ENCODE peak calls at places on chromosomes 4 and X, in four cellular contexts. M is spleen, Q is AG09319, V is endothelial cell of umbilical vein. J is an unnamed sample.

GRCh38 chr4:14294611-14295010 is 667.1 kb upstream of the BOD1L1 start:
- DNase-seq in M (no peak), Q (no peak), V (no peak), J (no peak)

GRCh38 chr4:1028574-1029220 is 17.3 kb downstream of the FGFRL1 start:
- DNase-seq in V (no peak), M (no peak), Q (no peak), J (no peak)

GRCh38 chrX:134870419-134870818 is 120.4 kb upstream of the SMIM10 start:
- DNase-seq in V (no peak), Q (no peak), M (no peak), J (no peak)

GRCh38 chrX:13990126-13990525 is 39.6 kb downstream of the GEMIN8 start:
- DNase-seq in V (no peak), Q (no peak), M (no peak), J (no peak)

GRCh38 chr4:1759818-1760223 is 33.3 kb upstream of the FGFR3 start:
- DNase-seq in M (no peak), Q (no peak), V (no peak), J (no peak)

GRCh38 chr4:39970559-39971270 is 7.0 kb downstream of the PDS5A start:
- DNase-seq in Q (no peak), V (no peak), M (no peak), J (no peak)

GRCh38 chr4:55752810-55753209 is 66.8 kb upstream of the EXOC1L start:
- DNase-seq in M (no peak), Q (no peak), V (no peak), J (no peak)

GRCh38 chrX:2458309-2458708 is 42.5 kb downstream of the DHRSX start:
- DNase-seq in M (no peak), Q (no peak), V (no peak), J (no peak)

GRCh38 chrX:132737743-132738142 is 220.7 kb downstream of the HS6ST2 start:
- DNase-seq in V (no peak), Q (no peak), M (no peak), J (no peak)

GRCh38 chr4:121784975-121785374 is 16.1 kb upstream of the EXOSC9 start:
- DNase-seq in Q (peak), V (peak), M (no peak), J (peak)

GRCh38 chr4:38774181-38774580 is 8.6 kb downstream of the TLR10 start:
- DNase-seq in V (no peak), M (no peak), Q (no peak), J (no peak)

GRCh38 chr4:54657556-54658313 is at the start of gene KIT:
- DNase-seq in V (peak), M (peak), Q (no peak), J (no peak)

GRCh38 chrX:53656845-53657244 is 29.7 kb downstream of the HUWE1 start:
- DNase-seq in V (no peak), M (no peak), Q (no peak), J (no peak)

GRCh38 chr4:120517966-120518365 is 404.6 kb downstream of the PRDM5 start:
- DNase-seq in V (peak), Q (peak), M (no peak), J (peak)

GRCh38 chr4:186058253-186058979 is 10.5 kb upstream of the TLR3 start:
- DNase-seq in M (peak), V (no peak), Q (no peak), J (no peak)

GRCh38 chrX:155086202-155086840 is 15.0 kb downstream of the BRCC3 start:
- DNase-seq in V (no peak), M (peak), Q (no peak), J (no peak)

GRCh38 chr4:169109276-169109675 is 99.2 kb upstream of the CBR4 start:
- DNase-seq in V (no peak), M (no peak), Q (no peak), J (no peak)

GRCh38 chr4:68372588-68372987 is 22.7 kb upstream of the YTHDC1 start:
- DNase-seq in M (no peak), V (no peak), Q (no peak), J (peak)

GRCh38 chr4:170138580-170139194 is 48.9 kb upstream of the AADAT start:
- DNase-seq in M (peak), Q (peak), V (peak), J (peak)

GRCh38 chr4:87354168-87355102 is 31.8 kb upstream of the HSD17B13 start:
- DNase-seq in V (no peak), M (no peak), Q (no peak), J (peak)

GRCh38 chr4:152896819-152897218 is 39.3 kb upstream of the FHDC1 start:
- DNase-seq in V (no peak), Q (peak), M (no peak), J (no peak)

GRCh38 chrX:69388526-69388925 is 115.6 kb upstream of the NALF2 start:
- DNase-seq in Q (no peak), M (no peak), V (no peak), J (no peak)

GRCh38 chrX:19535481-19535880 is 20.2 kb upstream of the MAP3K15 start:
- DNase-seq in M (no peak), Q (no peak), V (no peak), J (peak)

GRCh38 chr4:168923526-168924194 is 86.4 kb downstream of the CBR4 start:
- DNase-seq in Q (no peak), M (no peak), V (peak), J (peak)

GRCh38 chr4:40587826-40588225 is 41.8 kb downstream of the RBM47 start:
- DNase-seq in Q (no peak), V (no peak), M (no peak), J (peak)

GRCh38 chrX:100939336-100939735 is 10.6 kb upstream of the XKRX start:
- DNase-seq in M (no peak), Q (no peak), V (no peak), J (no peak)

GRCh38 chrX:21840199-21840557 is 761 bp downstream of the MBTPS2 start:
- DNase-seq in M (no peak), Q (no peak), V (no peak), J (no peak)

GRCh38 chr4:1608821-1609500 is 75.2 kb downstream of the FAM53A start:
- DNase-seq in Q (no peak), V (no peak), M (peak), J (no peak)

GRCh38 chr4:72569719-72570235 is 756 bp upstream of the ADAMTS3 start:
- DNase-seq in V (peak), Q (no peak), M (no peak), J (no peak)

GRCh38 chr4:151291485-151291884 is 14.5 kb downstream of the PRSS48 start:
- DNase-seq in Q (no peak), V (no peak), M (no peak), J (peak)

GRCh38 chr4:86441175-86441960 is 81.5 kb upstream of the MAPK10 start:
- DNase-seq in M (no peak), V (no peak), Q (no peak), J (peak)

GRCh38 chrX:86133761-86134160 is 14.5 kb upstream of the DACH2 start:
- DNase-seq in Q (no peak), V (peak), M (no peak), J (no peak)

GRCh38 chr4:150561338-150561737 is 20.6 kb upstream of the MAB21L2 start:
- DNase-seq in Q (no peak), V (no peak), M (no peak), J (no peak)

GRCh38 chr4:173448557-173448918 is 49.6 kb upstream of the SCRG1 start:
- DNase-seq in V (no peak), Q (no peak), M (no peak), J (no peak)

GRCh38 chr4:122679317-122679716 is 53.2 kb upstream of the BBS12 start:
- DNase-seq in V (no peak), Q (no peak), M (no peak), J (no peak)

DNA sequence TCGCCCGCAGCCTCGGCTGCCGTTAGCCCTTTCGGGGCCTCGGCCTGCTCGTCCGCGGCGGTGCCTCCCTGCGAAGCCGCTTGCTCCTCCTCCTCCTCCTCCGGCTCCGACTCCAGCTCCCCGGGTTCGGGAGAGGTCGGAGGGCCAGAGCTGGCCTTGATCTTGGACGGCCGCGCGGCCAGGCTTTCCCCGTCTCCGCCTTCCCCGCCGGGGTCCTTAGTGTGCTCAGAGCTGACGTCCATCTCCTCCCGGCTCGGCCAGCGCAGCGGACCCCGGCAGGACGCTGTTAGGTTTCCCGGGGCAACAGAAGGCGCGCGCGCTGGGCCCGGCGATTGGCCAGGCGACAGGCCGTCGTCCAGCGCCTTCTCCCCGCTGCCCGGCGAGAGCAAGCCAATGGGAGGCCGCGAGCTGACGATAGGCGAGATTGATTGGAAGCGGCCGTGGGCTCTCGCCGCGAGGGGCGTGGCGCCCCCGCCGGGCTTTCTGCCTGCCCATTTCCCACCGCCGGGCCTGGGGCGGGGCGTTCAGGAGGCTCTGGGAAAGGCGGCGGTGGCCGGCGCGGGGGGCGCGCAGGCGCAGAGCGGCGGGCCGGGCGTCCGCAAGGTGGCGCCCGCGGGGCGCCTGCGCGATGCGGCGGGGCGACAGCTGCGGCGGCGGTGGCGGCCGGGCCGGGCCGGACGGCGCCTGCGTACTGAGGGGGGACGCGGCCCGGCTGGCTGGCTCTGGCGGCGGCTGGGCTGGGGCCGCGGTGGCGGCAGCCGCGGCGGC is at the start of gene TADA2B:
- DNase-seq in M (peak), Q (peak), V (peak), J (peak)
- TF ChIP-seq CTCF in M (peak), Q (peak), V (peak), J (peak)

DNA sequence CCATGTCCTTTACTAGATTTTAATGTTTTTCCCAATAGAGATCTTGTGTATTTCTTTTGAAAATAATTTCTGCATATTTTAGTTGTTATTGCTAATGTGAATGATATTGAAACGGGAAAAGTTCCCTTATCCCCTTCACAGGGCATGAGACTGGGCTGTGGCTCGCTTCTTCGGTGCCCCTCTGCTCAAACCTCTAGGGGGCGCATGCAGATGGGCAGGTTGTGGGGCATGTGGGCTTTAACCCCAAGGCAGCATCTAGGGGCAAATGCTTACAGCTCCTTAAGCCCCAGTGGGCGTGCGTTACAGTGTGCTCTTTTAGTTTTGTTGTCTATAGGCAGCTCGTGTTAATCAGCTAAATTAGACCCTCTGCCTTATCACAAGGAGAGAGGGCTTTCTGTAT is 194.7 kb downstream of the OPHN1 start:
- DNase-seq in V (no peak), Q (no peak), M (no peak), J (no peak)
- TF ChIP-seq CTCF in V (peak), Q (peak), M (no peak), J (peak)

GRCh38 chrX:153494061-153494460 is 719 bp upstream of the BGN start:
- DNase-seq in Q (no peak), V (no peak), M (no peak), J (no peak)

GRCh38 chrX:153495903-153496629 is 1.3 kb downstream of the BGN start:
- DNase-seq in M (no peak), Q (no peak), V (no peak), J (no peak)

GRCh38 chrX:153495362-153495751 is 577 bp downstream of the BGN start:
- DNase-seq in M (no peak), Q (no peak), V (no peak), J (peak)

GRCh38 chrX:153493085-153493484 is 1.7 kb upstream of the BGN start:
- DNase-seq in M (no peak), Q (no peak), V (no peak), J (no peak)

DNA sequence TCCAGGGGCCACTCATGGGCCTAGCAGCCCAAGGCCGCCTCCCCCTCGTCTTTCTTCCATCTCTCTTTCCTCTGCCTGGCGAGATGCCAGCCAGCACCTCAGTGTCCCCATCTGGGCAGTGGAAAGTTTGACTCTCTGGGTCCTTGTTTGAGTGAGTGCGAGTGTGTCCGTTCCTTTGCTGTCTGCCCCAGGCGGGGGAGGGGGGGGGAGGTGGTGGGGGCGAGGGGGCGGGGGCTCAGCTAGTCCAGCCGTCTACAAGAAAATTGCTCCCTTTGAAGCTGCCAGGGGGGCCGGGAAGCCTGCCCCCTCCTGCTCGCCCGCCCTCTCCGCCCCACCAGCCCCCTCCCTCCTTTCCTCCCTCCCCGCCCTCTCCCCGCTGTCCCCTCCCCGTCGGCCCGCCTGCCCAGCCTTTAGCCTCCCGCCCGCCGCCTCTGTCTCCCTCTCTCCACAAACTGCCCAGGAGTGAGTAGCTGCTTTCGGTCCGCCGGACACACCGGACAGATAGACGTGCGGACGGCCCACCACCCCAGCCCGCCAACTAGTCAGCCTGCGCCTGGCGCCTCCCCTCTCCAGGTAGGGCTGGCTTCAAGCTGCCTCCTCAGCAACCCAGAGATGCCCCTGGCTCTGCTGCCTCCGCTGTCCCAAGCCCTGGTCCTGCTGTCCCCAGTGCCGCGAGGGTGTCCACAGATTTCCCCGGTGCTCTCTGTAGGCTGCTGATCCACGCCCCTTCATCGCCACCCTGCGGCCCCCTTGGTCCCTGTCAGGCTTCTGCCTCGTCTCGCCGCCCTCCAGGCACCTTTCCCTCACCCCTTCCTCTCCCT is at the start of gene BGN:
- DNase-seq in V (peak), Q (no peak), M (no peak), J (peak)
- TF ChIP-seq CTCF in V (peak), Q (peak), M (no peak), J (peak)

DNA sequence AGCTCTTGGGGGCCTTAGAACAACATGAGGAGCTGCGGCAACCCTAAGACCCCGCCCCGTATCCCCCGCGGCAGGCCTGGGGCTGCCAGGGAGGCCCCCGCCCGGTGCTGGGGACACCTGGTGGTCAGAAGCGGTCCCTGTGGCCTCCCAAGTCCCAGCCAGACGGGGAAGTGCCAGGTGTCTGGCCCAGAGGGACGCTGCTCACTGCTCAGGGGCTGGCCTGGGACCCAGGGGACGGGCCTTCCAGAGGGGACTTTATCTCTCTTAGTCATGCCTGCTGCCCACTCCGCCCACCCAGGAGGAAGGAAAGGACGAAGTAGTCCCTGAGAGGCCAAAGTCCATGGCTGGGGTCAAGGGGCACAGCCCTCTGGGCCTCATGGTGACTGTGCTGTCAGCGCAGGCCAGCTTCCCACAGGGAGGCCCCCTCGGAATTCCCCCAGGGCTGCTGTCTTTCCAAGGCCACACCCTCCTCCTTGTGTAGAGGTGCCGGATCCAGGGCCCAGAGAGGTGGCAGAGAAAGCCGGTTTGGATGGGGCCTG is 31.0 kb upstream of the HTRA3 start:
- DNase-seq in V (no peak), Q (no peak), M (no peak), J (no peak)
- TF ChIP-seq CTCF in V (no peak), Q (peak), M (peak), J (peak)

DNA sequence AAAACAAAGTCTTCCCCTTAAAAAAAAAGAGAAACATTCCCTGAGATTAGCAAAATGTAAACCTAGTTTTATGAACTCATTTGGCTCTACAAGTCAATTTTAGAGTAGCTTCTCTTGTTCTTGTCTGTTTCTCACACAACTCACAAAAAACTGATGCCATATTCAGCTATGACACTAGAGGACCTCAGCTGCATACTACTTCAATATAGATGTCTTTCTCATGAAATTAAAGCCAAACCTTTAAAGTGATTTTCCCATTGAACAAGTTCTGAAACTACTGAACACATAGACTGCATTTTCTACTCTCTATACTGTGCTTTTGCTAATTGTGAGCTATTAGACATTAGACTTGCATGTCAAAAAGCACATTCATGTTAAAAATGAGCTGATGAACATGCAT is 49.8 kb downstream of the TBCK start:
- DNase-seq in M (no peak), V (peak), Q (peak), J (peak)
- TF ChIP-seq CTCF in M (peak), V (peak), Q (peak), J (peak)

GRCh38 chr4:36236159-36236558 is 8.2 kb downstream of the ARAP2 start:
- DNase-seq in V (no peak), Q (no peak), M (no peak), J (no peak)

GRCh38 chr4:36230523-36230922 is 13.8 kb downstream of the ARAP2 start:
- DNase-seq in M (no peak), V (no peak), Q (no peak), J (no peak)

GRCh38 chr4:36235306-36235705 is 9.0 kb downstream of the ARAP2 start:
- DNase-seq in V (no peak), Q (no peak), M (no peak), J (no peak)

GRCh38 chr4:36237366-36238353 is 6.7 kb downstream of the ARAP2 start:
- DNase-seq in Q (no peak), V (no peak), M (no peak), J (no peak)

DNA sequence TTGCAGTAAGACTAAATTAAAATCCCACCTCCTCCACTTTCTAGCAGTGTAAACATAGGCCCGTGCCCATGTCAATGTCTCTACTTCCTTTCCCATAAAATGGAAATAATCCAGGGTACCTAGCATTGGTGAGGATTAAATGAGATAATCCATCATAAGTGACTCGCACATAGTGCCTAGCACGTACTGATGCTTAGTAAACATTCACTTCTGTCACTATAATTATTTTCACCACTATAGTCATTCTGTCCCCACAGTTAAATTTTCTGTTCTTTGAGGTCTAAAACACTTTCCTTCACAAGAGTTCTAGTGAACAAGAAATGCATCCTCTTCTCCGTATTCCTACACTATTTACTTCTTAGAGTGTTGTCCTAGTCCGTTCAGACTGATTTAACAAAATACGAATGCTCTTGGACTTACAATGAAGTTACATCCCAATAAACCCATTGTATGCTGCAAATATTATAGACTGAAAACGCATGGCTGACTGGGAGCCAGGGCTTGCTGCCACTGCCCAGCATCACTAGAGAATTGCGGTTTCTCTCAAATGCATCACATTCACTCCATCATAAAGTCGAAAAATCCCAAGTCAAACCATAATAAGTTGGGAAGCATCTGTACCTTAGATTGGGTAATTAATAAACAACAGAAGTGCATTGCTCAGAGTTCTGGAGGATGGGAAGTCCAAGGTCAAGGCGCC is 10.6 kb downstream of the ARAP2 start:
- DNase-seq in V (no peak), M (no peak), Q (no peak), J (no peak)
- TF ChIP-seq CTCF in V (no peak), M (no peak), Q (no peak), J (no peak)

J was measured in HFFc6.